ENCODE peak calls at places on chromosome 14, in ten cellular contexts. G is progenitor cell of endocrine pancreas; F is IMR-90; M is testis; L is CD8-positive, alpha-beta T cell; H is OCI-LY7; D is Calu3; B is ascending aorta; K is mesothelial cell of epicardium; E is astrocyte of the cerebellum. A is an unnamed sample.

GRCh38 chr14:59704054-59704453 is 127.4 kb upstream of the CCDC175 start:
- DNase-seq in G (no peak), F (no peak), M (no peak), L (no peak), H (no peak), D (no peak), B (no peak), K (no peak), E (no peak), A (no peak)

GRCh38 chr14:91694643-91695042 is 37.2 kb downstream of the CATSPERB start:
- DNase-seq in G (no peak), F (no peak), M (no peak), L (no peak), H (no peak), D (no peak), B (no peak), K (no peak), E (no peak), A (no peak)

GRCh38 chr14:95993768-95994592 is 45.2 kb upstream of the C14orf132 start:
- DNase-seq in G (peak; percentile 27), F (peak; percentile 53), M (peak; percentile 40), L (no peak), H (peak; percentile 80), D (peak; percentile 29), B (no peak), K (no peak), E (peak; percentile 44), A (peak; percentile 21)

GRCh38 chr14:60654303-60654925 is 5.1 kb upstream of the SIX1 start:
- DNase-seq in G (no peak), F (peak; percentile 76), M (no peak), L (no peak), H (no peak), D (no peak), B (no peak), K (no peak), E (no peak), A (no peak)

GRCh38 chr14:103056322-103057027 is 874 bp downstream of the CDC42BPB start:
- DNase-seq in G (no peak), F (peak; percentile 55), M (peak; percentile 85), L (no peak), H (no peak), D (peak; percentile 67), B (no peak), K (no peak), E (peak; percentile 9), A (peak; percentile 90)

GRCh38 chr14:91649930-91650329 is 82.0 kb downstream of the CATSPERB start:
- DNase-seq in G (no peak), F (peak; percentile 49), M (peak; percentile 37), L (peak; percentile 20), H (peak; percentile 37), D (peak; percentile 41), B (no peak), K (no peak), E (peak; percentile 26), A (peak; percentile 8)

GRCh38 chr14:96039633-96040311 is 610 bp downstream of the C14orf132 start:
- DNase-seq in G (peak; percentile 36), F (peak; percentile 16), M (no peak), L (no peak), H (no peak), D (no peak), B (no peak), K (no peak), E (no peak), A (peak; percentile 50)

GRCh38 chr14:68074765-68075381 is 255.3 kb downstream of the RAD51B start:
- DNase-seq in G (no peak), F (no peak), M (no peak), L (no peak), H (peak; percentile 18), D (no peak), B (no peak), K (no peak), E (no peak), A (no peak)

GRCh38 chr14:92841930-92842329 is 47.8 kb downstream of the GOLGA5 start:
- DNase-seq in G (no peak), F (no peak), M (no peak), L (no peak), H (no peak), D (no peak), B (no peak), K (no peak), E (no peak), A (no peak)

GRCh38 chr14:53109028-53109687 is 44.0 kb downstream of the DDHD1 start:
- DNase-seq in G (no peak), F (no peak), M (no peak), L (peak; percentile 54), H (peak; percentile 43), D (no peak), B (no peak), K (no peak), E (no peak), A (no peak)

GRCh38 chr14:75793806-75794205 is 132.8 kb downstream of the TTLL5 start:
- DNase-seq in G (no peak), F (peak; percentile 20), M (peak; percentile 50), L (no peak), H (no peak), D (no peak), B (no peak), K (no peak), E (no peak), A (no peak)

GRCh38 chr14:22332671-22333407 is 256.2 kb downstream of the DAD1 start:
- DNase-seq in G (no peak), F (no peak), M (no peak), L (no peak), H (no peak), D (no peak), B (no peak), K (no peak), E (no peak), A (no peak)

GRCh38 chr14:54050759-54051158 is 94.1 kb upstream of the BMP4 start:
- DNase-seq in G (no peak), F (no peak), M (no peak), L (no peak), H (no peak), D (peak; percentile 9), B (no peak), K (no peak), E (no peak), A (no peak)

GRCh38 chr14:21711360-21711961 is 37.8 kb upstream of the OR4E1 start:
- DNase-seq in G (no peak), F (peak; percentile 53), M (peak; percentile 26), L (no peak), H (peak; percentile 59), D (peak; percentile 17), B (no peak), K (no peak), E (peak; percentile 19), A (peak; percentile 35)

GRCh38 chr14:41558527-41558926 is 48.1 kb upstream of the LRFN5 start:
- DNase-seq in G (no peak), F (no peak), M (no peak), L (no peak), H (no peak), D (no peak), B (no peak), K (no peak), E (no peak), A (no peak)

GRCh38 chr14:97956944-97957343 is 1159.8 kb downstream of the VRK1 start:
- DNase-seq in G (no peak), F (no peak), M (no peak), L (no peak), H (no peak), D (no peak), B (no peak), K (no peak), E (no peak), A (no peak)

GRCh38 chr14:65296402-65296801 is 116.1 kb upstream of the FUT8 start:
- DNase-seq in G (no peak), F (peak; percentile 18), M (no peak), L (no peak), H (no peak), D (no peak), B (no peak), K (no peak), E (no peak), A (no peak)

GRCh38 chr14:22112004-22112403 is 438.4 kb upstream of the OR4E1 start:
- DNase-seq in G (peak; percentile 19), F (no peak), M (peak; percentile 47), L (peak; percentile 47), H (peak; percentile 29), D (peak; percentile 49), B (no peak), K (no peak), E (no peak), A (peak; percentile 59)

GRCh38 chr14:44507183-44507582 is at the start of gene FSCB:
- DNase-seq in G (no peak), F (no peak), M (no peak), L (no peak), H (no peak), D (no peak), B (no peak), K (no peak), E (no peak), A (no peak)

GRCh38 chr14:44505588-44505987 is 1.5 kb downstream of the FSCB start:
- DNase-seq in G (no peak), F (no peak), M (no peak), L (no peak), H (no peak), D (no peak), B (no peak), K (no peak), E (no peak), A (no peak)
- TF ChIP-seq CTCF in G (no peak), F (no peak), M (no peak), L (no peak), H (peak; percentile 34), D (no peak), B (no peak), K (no peak), E (no peak), A (no peak)

GRCh38 chr14:24279301-24280186 is 8.1 kb upstream of the RABGGTA start:
- DNase-seq in G (no peak), F (no peak), M (no peak), L (peak; percentile 66), H (peak; percentile 19), D (peak; percentile 53), B (no peak), K (no peak), E (no peak), A (no peak)
- TF ChIP-seq CTCF in G (no peak), F (peak; percentile 17), M (no peak), L (peak; percentile 27), H (peak; percentile 63), D (peak; percentile 25), B (no peak), K (no peak), E (no peak), A (no peak)

DNA sequence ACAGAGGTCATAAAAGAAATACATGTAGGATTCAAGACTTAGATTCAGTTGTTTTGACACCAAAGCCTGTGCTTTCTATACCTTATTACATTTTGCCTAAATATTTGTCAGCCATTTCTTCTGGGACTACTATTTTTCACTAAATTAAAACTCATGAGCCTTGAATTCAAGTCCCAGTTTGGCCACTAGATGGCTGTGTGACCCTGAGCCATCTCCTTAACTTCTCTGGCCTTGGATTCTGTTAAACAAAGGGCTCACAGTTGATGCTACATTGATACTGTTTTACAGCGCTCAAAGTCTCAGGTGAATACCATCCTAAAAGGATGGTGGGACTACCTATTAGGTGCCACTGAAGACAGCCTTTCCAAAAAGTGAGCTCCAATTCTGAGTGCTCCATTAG is 39.6 kb upstream of the CCDC198 start:
- DNase-seq in G (no peak), F (no peak), M (peak; percentile 65), L (no peak), H (peak; percentile 36), D (peak; percentile 28), B (no peak), K (no peak), E (peak; percentile 2), A (peak; percentile 27)
- TF ChIP-seq CTCF in G (peak; percentile 57), F (peak; percentile 35), M (peak; percentile 57), L (no peak), H (peak; percentile 74), D (peak; percentile 57), B (peak; percentile 7), K (no peak), E (peak; percentile 43), A (peak; percentile 68)

GRCh38 chr14:50311337-50311973 is 574 bp downstream of the L2HGDH start:
- DNase-seq in G (no peak), F (no peak), M (no peak), L (no peak), H (no peak), D (peak; percentile 87), B (no peak), K (no peak), E (no peak), A (no peak)
- TF ChIP-seq CTCF in G (peak; percentile 81), F (peak; percentile 20), M (peak; percentile 18), L (peak; percentile 18), H (peak; percentile 62), D (no peak), B (peak; percentile 42), K (peak; percentile 20), E (peak; percentile 43), A (no peak)

A was measured in endothelial cell.